ENCODE peak calls at places on chromosomes 6 and 20, in five cellular contexts. A is H1, S is HepG2, C is GM12878, Z is K562. Y is an unnamed sample.

GRCh38 chr20:17680128-17680835 is 1.8 kb downstream of the RRBP1 start:
- DNase-seq in A (no peak), Z (peak), C (no peak), S (peak), Y (no peak)

GRCh38 chr6:125957845-125958244 is 1.3 kb downstream of the HINT3 start:
- DNase-seq in S (peak), A (no peak), Z (no peak), C (no peak), Y (no peak)

GRCh38 chr6:131210469-131210868 is 75.2 kb downstream of the AKAP7 start:
- DNase-seq in C (no peak), Z (no peak), A (no peak), S (no peak), Y (no peak)

GRCh38 chr6:150201285-150201684 is 58.4 kb downstream of the PPP1R14C start:
- DNase-seq in A (no peak), S (no peak), C (no peak), Z (no peak), Y (no peak)

GRCh38 chr20:18428490-18429173 is 38.2 kb downstream of the DZANK1 start:
- DNase-seq in A (no peak), S (peak), C (no peak), Z (no peak), Y (no peak)

GRCh38 chr6:107665386-107665785 is 158.7 kb downstream of the SCML4 start:
- DNase-seq in C (no peak), Z (no peak), A (no peak), S (no peak), Y (no peak)

GRCh38 chr20:59938221-59938620 is 1.9 kb downstream of the PPP1R3D start:
- DNase-seq in Z (no peak), A (no peak), S (no peak), C (no peak), Y (no peak)

GRCh38 chr6:104484626-104485025 is 375.1 kb downstream of the HACE1 start:
- DNase-seq in C (no peak), Z (no peak), A (no peak), S (no peak), Y (no peak)

GRCh38 chr20:17556842-17557674 is 12.8 kb upstream of the DSTN start:
- DNase-seq in S (no peak), A (no peak), C (no peak), Z (peak), Y (no peak)

GRCh38 chr20:41617059-41617921 is 887 bp downstream of the CHD6 start:
- DNase-seq in Z (peak), C (no peak), S (peak), A (no peak), Y (peak)

GRCh38 chr20:41616228-41616627 is 1.9 kb downstream of the CHD6 start:
- DNase-seq in Z (no peak), C (no peak), S (peak), A (no peak), Y (no peak)

GRCh38 chr20:41619360-41620115 is 1.4 kb upstream of the CHD6 start:
- DNase-seq in S (no peak), A (no peak), C (no peak), Z (no peak), Y (no peak)

GRCh38 chr20:41618807-41619294 is 674 bp upstream of the CHD6 start:
- DNase-seq in S (no peak), A (no peak), C (no peak), Z (no peak), Y (no peak)

GRCh38 chr20:41617931-41618806 is at the start of gene CHD6:
- DNase-seq in S (peak), C (peak), A (peak), Z (peak), Y (peak)
- TF ChIP-seq POLR2A in S (peak), C (no peak), A (peak), Z (peak), Y (no peak)

GRCh38 chr6:26163733-26164505 is 76.7 kb downstream of the HFE start:
- DNase-seq in S (no peak), A (no peak), C (no peak), Z (no peak), Y (no peak)

GRCh38 chr6:26161322-26161721 is 74.1 kb downstream of the HFE start:
- DNase-seq in S (no peak), A (no peak), C (no peak), Z (no peak), Y (no peak)

GRCh38 chr6:26170181-26170580 is 83.0 kb downstream of the HFE start:
- DNase-seq in Z (no peak), C (no peak), A (no peak), S (no peak), Y (no peak)

GRCh38 chr6:26162399-26162798 is 75.2 kb downstream of the HFE start:
- DNase-seq in A (no peak), C (no peak), S (no peak), Z (no peak), Y (no peak)

DNA sequence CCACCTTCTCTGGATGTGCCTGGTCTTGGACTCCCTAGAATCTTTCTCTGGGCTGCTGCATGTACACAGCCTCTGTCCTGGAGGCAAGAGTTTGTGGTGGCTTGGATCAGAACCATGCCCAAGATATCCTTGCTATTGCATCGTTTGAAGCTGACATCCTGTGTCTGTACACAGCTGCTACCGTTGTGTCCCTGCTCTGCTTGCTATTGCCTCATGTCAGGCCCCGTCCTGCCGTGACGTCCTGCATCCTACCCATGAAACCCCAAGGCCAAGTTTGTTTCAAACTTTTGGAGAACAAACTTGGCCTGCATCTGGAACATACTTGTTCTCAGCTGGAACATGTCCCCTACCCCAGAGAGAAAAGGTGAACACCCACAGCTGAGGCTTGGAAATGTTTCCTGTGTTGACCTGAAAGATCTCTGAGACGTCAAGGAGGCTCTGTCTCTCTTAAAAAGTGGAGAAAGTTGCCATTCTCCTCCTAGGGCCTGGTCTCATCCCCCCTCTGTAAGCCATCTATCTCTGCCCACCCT is 78.1 kb downstream of the HFE start:
- DNase-seq in Z (no peak), C (no peak), A (no peak), S (no peak), Y (no peak)
- TF ChIP-seq POLR2AphosphoS5 in Z (no peak), C (no peak), A (no peak), S (no peak), Y (no peak)

GRCh38 chr6:93790976-93791375 is 371.6 kb upstream of the EPHA7 start:
- DNase-seq in Z (no peak), A (no peak), C (no peak), S (no peak), Y (no peak)
- TF ChIP-seq TAF1 in Z (no peak), A (no peak), C (no peak), S (no peak), Y (no peak)

DNA sequence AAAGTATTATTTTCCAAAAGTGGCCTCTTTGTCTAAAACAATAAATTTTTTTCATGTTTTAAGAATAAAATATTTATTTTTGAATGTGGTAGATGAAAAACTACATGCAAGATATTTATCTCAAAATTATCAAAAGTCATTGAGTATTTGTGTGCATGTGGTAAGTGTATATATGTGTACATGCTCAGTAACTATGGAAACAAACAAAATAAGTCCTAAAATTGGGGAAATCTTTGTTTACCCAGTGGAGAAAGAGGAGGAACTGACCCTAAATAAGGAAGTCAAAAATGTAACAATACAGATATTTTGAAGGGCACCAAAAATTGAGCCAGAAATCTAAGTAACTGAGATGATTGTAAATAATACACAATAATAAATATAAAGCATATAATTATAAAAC is 639.2 kb downstream of the MAFB start:
- DNase-seq in C (no peak), Z (no peak), S (no peak), A (no peak), Y (no peak)
- TF ChIP-seq POLR2A in C (no peak), Z (no peak), S (no peak), A (no peak), Y (no peak)

GRCh38 chr6:82097676-82098075 is 149.9 kb downstream of the IBTK start:
- DNase-seq in A (no peak), S (peak), Z (no peak), C (no peak), Y (no peak)
- TF ChIP-seq POLR2AphosphoS5 in A (no peak), S (no peak), Z (no peak), C (no peak), Y (no peak)

GRCh38 chr6:15945593-15946159 is 183.2 kb upstream of the MYLIP start:
- DNase-seq in C (no peak), S (no peak), A (no peak), Z (no peak), Y (no peak)
- TF ChIP-seq TAF1 in C (no peak), S (no peak), A (no peak), Z (no peak), Y (no peak)

DNA sequence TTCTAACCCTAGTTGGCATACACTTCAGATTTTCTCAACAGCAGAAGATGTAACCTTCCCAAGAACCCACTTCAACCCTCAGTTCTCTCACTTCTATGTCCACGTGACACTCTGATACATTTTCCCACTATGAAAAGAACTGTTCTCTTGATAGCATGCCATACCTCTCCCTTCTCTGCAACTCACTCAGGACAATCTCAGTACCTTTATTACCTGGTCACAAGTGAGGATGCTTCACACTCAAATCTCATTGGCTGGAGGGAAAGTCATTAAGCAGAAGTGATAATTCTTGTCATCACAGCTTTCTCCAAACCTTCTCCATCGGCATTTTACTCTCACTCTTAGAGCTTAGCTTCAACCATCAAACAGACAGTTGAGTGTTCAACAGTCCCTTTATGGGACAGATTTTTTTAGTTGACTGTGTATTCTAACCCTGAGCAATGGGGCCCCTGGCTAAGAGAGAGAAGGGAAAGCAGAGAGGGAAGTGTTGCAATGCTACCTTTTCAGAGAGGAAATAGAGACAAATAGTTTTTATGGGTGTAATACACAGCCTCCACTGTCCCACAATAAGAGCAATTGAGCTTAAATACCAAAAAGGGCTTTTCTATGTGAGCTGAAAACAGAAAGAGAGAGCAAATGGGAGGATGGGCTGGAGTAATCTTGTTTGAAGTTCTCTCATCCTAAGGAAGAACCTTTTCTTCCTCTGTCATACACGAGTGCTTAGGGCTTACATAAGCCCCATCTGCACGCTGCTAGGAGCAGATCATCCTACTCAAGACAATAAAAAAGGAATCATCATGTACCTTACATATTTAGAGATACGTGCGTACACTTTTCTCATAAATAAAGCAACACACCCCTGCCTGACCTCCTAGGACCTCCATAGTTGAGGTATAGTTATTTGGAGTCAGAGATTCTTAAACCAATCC is 16.0 kb downstream of the HLA-DPA1 start:
- DNase-seq in Z (no peak), S (no peak), A (no peak), C (no peak), Y (no peak)
- TF ChIP-seq POLR2A in Z (no peak), S (no peak), A (no peak), C (no peak), Y (no peak)

Y was measured in GM12892.